ENCODE peak calls at places on chromosomes 5 and 9, in four cellular contexts. Y is GM12878, F is HepG2, R is K562. W is an unnamed sample.

GRCh38 chr5:157049605-157050004 is 9.3 kb downstream of the HAVCR1 start:
- DNase-seq in Y (no peak), F (peak), R (no peak), W (no peak)

GRCh38 chr5:2278825-2279224 is 396.1 kb upstream of the IRX4 start:
- DNase-seq in Y (no peak), F (no peak), R (no peak), W (no peak)

GRCh38 chr5:89265511-89266169 is 382.7 kb upstream of the MEF2C start:
- DNase-seq in Y (no peak), F (no peak), R (no peak), W (no peak)

GRCh38 chr5:61817472-61818326 is 485.6 kb downstream of the ZSWIM6 start:
- DNase-seq in Y (no peak), F (peak), R (peak), W (peak)

GRCh38 chr5:138504799-138505198 is 38.2 kb downstream of the ETF1 start:
- DNase-seq in Y (no peak), F (no peak), R (no peak), W (no peak)

GRCh38 chr5:111243353-111243752 is 19.2 kb downstream of the CAMK4 start:
- DNase-seq in Y (no peak), F (no peak), R (no peak), W (no peak)

GRCh38 chr9:126670270-126670669 is 56.5 kb downstream of the LMX1B start:
- DNase-seq in Y (no peak), F (no peak), R (no peak), W (no peak)

GRCh38 chr9:35729700-35730485 is 2.1 kb downstream of the TLN1 start:
- DNase-seq in Y (no peak), F (peak), R (peak), W (peak)

GRCh38 chr5:72515211-72515610 is 8.0 kb upstream of the ZNF366 start:
- DNase-seq in Y (no peak), F (no peak), R (no peak), W (no peak)

GRCh38 chr9:70998962-70999361 is 122.5 kb downstream of the TRPM3 start:
- DNase-seq in Y (no peak), F (no peak), R (no peak), W (no peak)

GRCh38 chr5:35443803-35444595 is 173.7 kb upstream of the SPEF2 start:
- DNase-seq in Y (no peak), F (no peak), R (no peak), W (no peak)

GRCh38 chr9:8287501-8287900 is 487.9 kb upstream of the DMAC1 start:
- DNase-seq in Y (no peak), F (no peak), R (no peak), W (no peak)

GRCh38 chr5:52134013-52134650 is 653.6 kb upstream of the ITGA1 start:
- DNase-seq in Y (no peak), F (no peak), R (no peak), W (no peak)

GRCh38 chr9:31605164-31605563 is 779.3 kb upstream of the ACO1 start:
- DNase-seq in Y (no peak), F (no peak), R (no peak), W (no peak)
- TF ChIP-seq TARDBP in Y (no peak), F (no peak), R (no peak), W (no peak)

DNA sequence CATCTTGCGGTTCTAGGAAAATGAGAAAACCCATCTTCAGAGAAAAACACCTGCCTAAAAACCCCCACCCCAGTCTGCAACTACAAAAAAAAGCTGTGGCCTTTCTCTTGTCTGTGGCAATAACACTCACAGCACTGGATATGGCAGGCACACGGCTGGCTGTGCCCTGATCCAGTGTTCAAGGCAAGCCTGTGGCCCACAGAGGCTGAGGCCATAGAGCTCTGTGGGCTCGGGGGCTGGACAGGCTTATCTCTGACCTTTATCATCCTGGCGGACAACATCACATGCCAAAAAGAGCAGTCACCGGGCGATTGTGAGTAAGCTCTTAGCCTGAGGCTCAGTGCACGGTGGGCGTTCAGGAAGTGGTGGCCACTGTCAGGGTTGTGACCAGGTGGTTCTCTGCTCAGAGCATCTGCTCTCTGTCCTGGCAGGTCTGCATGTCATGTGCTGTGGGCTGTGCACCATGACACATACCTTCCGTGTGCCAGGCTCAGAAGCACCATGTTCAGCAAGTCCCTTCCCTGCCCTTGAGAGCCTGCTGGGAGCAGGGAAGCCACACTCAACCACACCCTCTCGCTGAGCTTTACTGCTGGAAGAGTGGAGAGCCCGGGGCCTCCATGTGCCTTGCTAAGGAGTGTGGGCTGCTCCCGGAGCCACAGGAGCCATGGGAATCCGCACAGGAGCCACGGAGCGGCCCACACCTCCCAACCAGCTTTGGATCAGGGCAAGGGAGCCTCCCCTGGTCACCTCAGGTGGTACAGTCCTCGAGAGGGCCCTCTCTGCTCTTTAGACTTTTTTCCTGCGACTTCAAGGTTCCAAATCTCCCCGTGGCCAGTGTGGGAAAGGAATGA is 34.6 kb upstream of the WDR38 start:
- DNase-seq in Y (no peak), F (peak), R (peak), W (peak)
- TF ChIP-seq TARDBP in Y (no peak), F (no peak), R (no peak), W (no peak)

DNA sequence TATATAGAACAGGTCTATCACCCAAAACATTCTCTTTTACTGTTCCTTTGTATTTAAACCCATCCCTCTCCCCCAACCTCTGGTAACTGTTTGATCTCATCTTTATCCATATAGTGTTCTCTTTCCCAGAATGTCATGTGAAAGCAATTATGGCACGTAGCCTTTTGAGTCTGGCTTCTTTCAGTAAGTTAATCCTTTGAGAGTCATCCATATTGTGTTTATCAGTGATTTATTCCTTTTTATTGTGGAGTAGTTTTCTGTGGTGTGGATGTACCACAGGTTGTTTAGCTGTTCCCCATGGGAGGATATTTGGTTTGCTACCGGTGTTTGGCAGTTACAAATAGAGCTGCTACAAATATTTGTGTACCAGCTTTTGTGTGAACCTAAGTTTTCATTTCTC is 38.0 kb downstream of the HMGXB3 start:
- DNase-seq in Y (no peak), F (no peak), R (no peak), W (no peak)
- TF ChIP-seq TARDBP in Y (no peak), F (no peak), R (no peak), W (no peak)

DNA sequence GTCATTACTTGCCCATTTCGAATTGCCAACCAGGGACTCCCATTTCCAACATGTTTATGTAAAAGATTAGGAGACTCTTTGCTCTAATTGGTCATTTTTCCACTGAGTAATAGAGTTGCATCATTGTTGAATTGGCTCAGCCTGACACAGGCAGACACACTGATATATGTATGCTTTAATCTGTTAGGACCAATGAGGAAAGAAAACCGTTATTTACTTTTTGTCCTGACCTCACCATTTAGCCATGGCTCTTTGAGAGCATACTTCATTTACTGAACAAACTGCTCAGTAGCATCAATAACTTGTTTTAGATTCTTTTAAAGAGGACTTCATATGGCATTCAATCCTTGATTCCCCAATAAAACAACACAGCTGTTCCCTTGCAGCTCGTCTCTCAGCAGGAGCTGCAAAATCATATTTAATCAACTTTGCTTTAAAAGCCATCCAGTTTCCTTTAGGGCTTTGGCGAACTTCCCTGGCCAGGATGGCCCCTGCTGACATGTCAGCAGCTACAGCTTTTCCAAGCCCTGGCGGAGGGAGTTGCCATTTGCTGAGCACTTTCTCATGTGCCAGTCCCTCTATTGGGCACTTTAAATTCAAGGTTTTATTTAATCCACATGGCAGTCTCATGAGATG is 251.5 kb upstream of the TNC start:
- DNase-seq in Y (no peak), F (no peak), R (no peak), W (no peak)
- TF ChIP-seq TARDBP in Y (no peak), F (no peak), R (no peak), W (no peak)

W was measured in HEK293T.